ENCODE peak calls at places on chromosomes 12 and 14, in ten cellular contexts. C, I, P, J, T, D, A, W, U and K are unnamed samples.

GRCh38 chr14:75044322-75044721 is 6.9 kb downstream of the MLH3 start:
- DNase-seq in D (no peak), U (no peak), W (no peak), C (peak; percentile 79), T (no peak), I (no peak), J (no peak), A (no peak), P (no peak), K (no peak)

GRCh38 chr12:104930388-104931326 is 27.4 kb downstream of the SLC41A2 start:
- DNase-seq in A (no peak), I (no peak), U (no peak), C (no peak), T (no peak), P (no peak), J (no peak), D (no peak), W (no peak), K (no peak)

GRCh38 chr12:67578976-67579661 is 69.4 kb upstream of the DYRK2 start:
- DNase-seq in C (no peak), I (no peak), U (no peak), D (no peak), J (no peak), T (no peak), P (no peak), A (no peak), W (no peak), K (no peak)

GRCh38 chr14:103094406-103095209 is at the start of gene EXOC3L4:
- DNase-seq in A (no peak), U (no peak), C (no peak), P (no peak), W (peak; percentile 69), J (no peak), I (no peak), D (no peak), T (no peak), K (no peak)

GRCh38 chr12:121283841-121284240 is 12.7 kb downstream of the CAMKK2 start:
- DNase-seq in A (no peak), U (no peak), P (no peak), T (no peak), D (no peak), I (no peak), J (no peak), W (no peak), C (no peak), K (no peak)

GRCh38 chr14:36091096-36091495 is 85.4 kb downstream of the PTCSC3 start:
- DNase-seq in J (no peak), C (peak; percentile 94), I (no peak), A (no peak), U (no peak), W (no peak), T (no peak), D (no peak), P (no peak), K (no peak)

GRCh38 chr12:111056618-111057521 is 136.5 kb upstream of the MYL2 start:
- DNase-seq in C (no peak), A (no peak), P (peak; percentile 65), J (no peak), U (no peak), W (peak; percentile 22), D (peak; percentile 21), T (peak; percentile 79), I (no peak), K (peak; percentile 62)

GRCh38 chr14:65334765-65335411 is 77.6 kb upstream of the FUT8 start:
- DNase-seq in J (no peak), A (no peak), I (no peak), U (no peak), T (no peak), D (no peak), C (no peak), W (peak; percentile 62), P (no peak), K (no peak)

GRCh38 chr14:38101679-38102078 is 106.0 kb upstream of the SSTR1 start:
- DNase-seq in T (no peak), W (no peak), J (no peak), D (no peak), U (no peak), I (no peak), C (no peak), A (no peak), P (no peak), K (no peak)

GRCh38 chr12:67714648-67715047 is 66.1 kb downstream of the DYRK2 start:
- DNase-seq in T (no peak), U (peak; percentile 49), W (no peak), I (no peak), P (no peak), C (no peak), J (no peak), A (peak; percentile 5), D (no peak), K (no peak)

GRCh38 chr12:31234053-31234835 is 91.7 kb downstream of the SINHCAF start:
- DNase-seq in T (no peak), C (no peak), D (no peak), J (no peak), W (no peak), A (no peak), U (peak; percentile 45), P (no peak), I (peak; percentile 27), K (no peak)

GRCh38 chr14:106395460-106396050 is 869.2 kb downstream of the TMEM121 start:
- DNase-seq in W (no peak), T (no peak), C (no peak), D (no peak), A (no peak), I (no peak), J (no peak), U (no peak), P (no peak), K (no peak)

GRCh38 chr14:27391331-27391730 is 793.5 kb upstream of the NOVA1 start:
- DNase-seq in J (no peak), T (no peak), P (no peak), D (no peak), W (no peak), U (no peak), C (peak; percentile 54), A (no peak), I (no peak), K (no peak)

GRCh38 chr14:102451064-102451352 is 58.6 kb downstream of the ANKRD9 start:
- DNase-seq in T (no peak), W (no peak), U (no peak), J (peak; percentile 57), A (no peak), D (no peak), P (no peak), I (no peak), C (no peak), K (no peak)

GRCh38 chr12:51322452-51322851 is 1.5 kb downstream of the BIN2 start:
- DNase-seq in P (no peak), T (no peak), U (no peak), C (no peak), W (no peak), J (no peak), A (no peak), D (no peak), I (no peak), K (no peak)

GRCh38 chr12:67419810-67420209 is 150.7 kb downstream of the CAND1 start:
- DNase-seq in J (no peak), T (no peak), P (no peak), W (no peak), A (peak; percentile 88), I (no peak), U (peak; percentile 85), C (no peak), D (no peak), K (no peak)

GRCh38 chr14:93945070-93945399 is 17.9 kb downstream of the FAM181A start:
- DNase-seq in U (no peak), C (no peak), P (no peak), T (peak; percentile 20), A (no peak), I (no peak), W (no peak), J (no peak), D (no peak), K (no peak)

GRCh38 chr12:120091371-120092090 is 25.0 kb downstream of the RAB35 start:
- DNase-seq in A (no peak), U (no peak), P (no peak), T (no peak), I (no peak), C (no peak), D (no peak), W (no peak), J (no peak), K (no peak)

GRCh38 chr14:92534863-92535654 is 21.5 kb downstream of the RIN3 start:
- DNase-seq in C (no peak), D (no peak), U (no peak), P (no peak), I (no peak), J (no peak), T (peak; percentile 29), A (no peak), W (peak; percentile 48), K (no peak)

GRCh38 chr12:132327351-132328171 is 1.8 kb downstream of the GALNT9 start:
- DNase-seq in A (no peak), U (no peak), I (no peak), J (peak; percentile 31), C (peak; percentile 82), W (peak; percentile 61), P (peak; percentile 66), D (no peak), T (no peak), K (no peak)

GRCh38 chr14:105281354-105282097 is 19.3 kb downstream of the BRF1 start:
- DNase-seq in J (peak; percentile 68), I (no peak), W (no peak), A (no peak), C (peak; percentile 72), P (no peak), D (no peak), T (no peak), U (peak; percentile 36), K (no peak)